ENCODE peak calls at places on chromosomes 2 and 18, in eight cellular contexts. M is DMS153; T is substantia nigra; E is stromal cell of bone marrow; G is RPMI7951; D is activated T-helper 1 cell treated with anti-CD3 and anti-CD28 coated beads, Interleukin-2, amount 50 U/mL, for 16 hours; C is left ventricle myocardium inferior; I is lower leg skin. P is an unnamed sample.

GRCh38 chr2:32474391-32474790 is 117.6 kb downstream of the BIRC6 start:
- DNase-seq in I (no peak), G (no peak), T (no peak), E (no peak), C (no peak), M (no peak), D (no peak), P (no peak)

GRCh38 chr2:86038291-86039081 is 67.2 kb downstream of the POLR1A start:
- DNase-seq in G (peak; percentile 94), I (peak; percentile 86), T (no peak), E (peak; percentile 82), M (no peak), D (peak; percentile 45), C (no peak), P (no peak)

GRCh38 chr2:63827749-63828148 is 13.9 kb upstream of the UGP2 start:
- DNase-seq in I (no peak), E (no peak), M (no peak), D (no peak), C (no peak), T (no peak), G (peak; percentile 98), P (no peak)

GRCh38 chr2:33583194-33583938 is 15.7 kb downstream of the FAM98A start:
- DNase-seq in G (peak; percentile 48), M (no peak), D (no peak), T (no peak), I (no peak), E (peak; percentile 30), C (no peak), P (no peak)

GRCh38 chr18:13374468-13375301 is 156.1 kb downstream of the LDLRAD4 start:
- DNase-seq in M (no peak), G (peak; percentile 59), D (no peak), C (no peak), E (no peak), I (peak; percentile 75), T (no peak), P (no peak)

GRCh38 chr18:62425465-62426190 is 97.2 kb upstream of the ZCCHC2 start:
- DNase-seq in C (peak; percentile 44), G (peak; percentile 89), E (peak; percentile 95), D (no peak), T (no peak), M (peak; percentile 87), I (peak; percentile 92), P (peak; percentile 86)

GRCh38 chr2:120528051-120528692 is 182.2 kb downstream of the INHBB start:
- DNase-seq in I (no peak), C (no peak), G (no peak), D (no peak), T (no peak), M (no peak), E (no peak), P (no peak)

GRCh38 chr2:18074476-18074875 is 196.0 kb downstream of the KCNS3 start:
- DNase-seq in M (no peak), E (no peak), G (peak; percentile 70), I (no peak), C (no peak), T (no peak), D (no peak), P (no peak)

GRCh38 chr2:128720440-128721022 is 401.9 kb upstream of the HS6ST1 start:
- DNase-seq in I (peak; percentile 2), E (no peak), M (no peak), T (no peak), C (no peak), D (no peak), G (no peak), P (no peak)

GRCh38 chr2:47690132-47690531 is 92.8 kb upstream of the MSH6 start:
- DNase-seq in M (no peak), E (no peak), D (no peak), G (no peak), I (peak; percentile 49), T (no peak), C (no peak), P (no peak)

GRCh38 chr2:58535182-58535581 is 294.1 kb upstream of the FANCL start:
- DNase-seq in G (no peak), M (no peak), C (no peak), T (no peak), I (no peak), D (no peak), E (no peak), P (no peak)

GRCh38 chr2:85851253-85851955 is 37.4 kb downstream of the ST3GAL5 start:
- DNase-seq in C (peak; percentile 43), E (no peak), I (peak; percentile 89), G (peak; percentile 51), M (no peak), D (no peak), T (no peak), P (no peak)

GRCh38 chr2:149928026-149928425 is 340.5 kb upstream of the MMADHC start:
- DNase-seq in D (no peak), C (no peak), T (no peak), G (no peak), E (no peak), I (no peak), M (no peak), P (no peak)

GRCh38 chr2:220779918-220780317 is 792.2 kb downstream of the EPHA4 start:
- DNase-seq in D (no peak), M (no peak), G (peak; percentile 6), C (no peak), T (no peak), I (no peak), E (peak; percentile 38), P (no peak)

GRCh38 chr2:54480025-54480424 is 23.9 kb downstream of the SPTBN1 start:
- DNase-seq in M (no peak), D (no peak), T (no peak), I (no peak), E (no peak), C (no peak), G (no peak), P (no peak)

GRCh38 chr18:63316612-63317555 is 2.7 kb downstream of the BCL2 start:
- DNase-seq in M (no peak), E (no peak), I (no peak), D (no peak), C (no peak), G (no peak), T (no peak), P (peak; percentile 62)

GRCh38 chr18:63297678-63298392 is 21.7 kb downstream of the BCL2 start:
- DNase-seq in T (no peak), G (no peak), I (no peak), C (no peak), M (no peak), D (no peak), E (no peak), P (peak; percentile 85)

GRCh38 chr18:3250237-3251107 is 2.9 kb downstream of the MYL12A start:
- DNase-seq in M (no peak), E (no peak), I (no peak), T (no peak), G (peak; percentile 74), C (no peak), D (no peak), P (no peak)

GRCh38 chr18:28087173-28087563 is 89.8 kb downstream of the CDH2 start:
- DNase-seq in I (no peak), M (no peak), D (no peak), T (no peak), E (peak; percentile 30), C (no peak), G (peak; percentile 68), P (no peak)

GRCh38 chr2:135997380-135997779 is 12.0 kb upstream of the DARS1 start:
- DNase-seq in C (no peak), G (peak; percentile 7), D (no peak), E (no peak), I (no peak), T (peak; percentile 7), M (no peak), P (no peak)

GRCh38 chr2:171788316-171788993 is 101.2 kb downstream of the DYNC1I2 start:
- DNase-seq in D (no peak), G (no peak), E (no peak), I (no peak), C (no peak), T (no peak), M (peak; percentile 35), P (no peak)

GRCh38 chr2:135825131-135825854 is 11.7 kb downstream of the LCT start:
- DNase-seq in E (no peak), D (no peak), M (no peak), C (no peak), I (no peak), G (no peak), T (no peak), P (no peak)

GRCh38 chr18:76457475-76457874 is 37.6 kb downstream of the ZNF516 start:
- DNase-seq in E (no peak), G (no peak), M (no peak), I (no peak), T (no peak), D (no peak), C (no peak), P (no peak)

GRCh38 chr2:23925702-23926288 is 1.1 kb downstream of the ATAD2B start:
- DNase-seq in I (no peak), T (no peak), G (peak; percentile 73), M (no peak), D (peak; percentile 5), E (peak; percentile 57), C (peak; percentile 25), P (peak; percentile 42)

GRCh38 chr2:136378712-136379595 is 261.0 kb upstream of the CXCR4 start:
- DNase-seq in T (no peak), E (no peak), I (no peak), M (peak; percentile 39), G (peak; percentile 20), C (peak; percentile 29), D (peak; percentile 56), P (peak; percentile 13)

GRCh38 chr18:48663931-48664847 is 125.4 kb downstream of the CTIF start:
- DNase-seq in I (peak; percentile 94), E (no peak), C (peak; percentile 71), D (peak; percentile 22), T (peak; percentile 41), M (no peak), G (peak; percentile 23), P (peak; percentile 6)

GRCh38 chr18:48192542-48192941 is 216.6 kb downstream of the ZBTB7C start:
- DNase-seq in D (no peak), E (no peak), T (no peak), I (no peak), M (no peak), C (no peak), G (no peak), P (no peak)

GRCh38 chr18:14221689-14222088 is 89.5 kb upstream of the ZNF519 start:
- DNase-seq in C (no peak), G (no peak), I (no peak), E (no peak), D (no peak), T (no peak), M (no peak), P (no peak)

GRCh38 chr18:577606-578005 is 2.6 kb upstream of the CETN1 start:
- DNase-seq in M (no peak), G (peak; percentile 16), D (no peak), T (no peak), C (no peak), I (no peak), E (no peak), P (no peak)

GRCh38 chr2:66805136-66805535 is 370.2 kb downstream of the MEIS1 start:
- DNase-seq in M (no peak), C (no peak), G (no peak), E (no peak), D (no peak), T (no peak), I (no peak), P (peak; percentile 83)

GRCh38 chr2:109482371-109482841 is 131.4 kb downstream of the SEPTIN10 start:
- DNase-seq in M (no peak), G (no peak), D (no peak), T (no peak), I (no peak), E (no peak), C (no peak), P (no peak)

GRCh38 chr18:71293322-71293721 is 1004.5 kb downstream of the SOCS6 start:
- DNase-seq in M (no peak), G (no peak), D (no peak), C (no peak), T (no peak), I (no peak), E (no peak), P (no peak)